ENCODE peak calls at places on chromosomes 3 and 15, in seven cellular contexts. I is lung microvascular endothelial cell; C is kidney tubule cell; P is HepG2; G is activated naive CD8-positive, alpha-beta T cell treated with anti-CD3 and anti-CD28 coated beads, Interleukin-2, amount 50 U/mL, for 24 hours; M is BE2C; S is AML-193. Q is an unnamed sample.

GRCh38 chr3:134568790-134569189 is 82.0 kb downstream of the KY start:
- DNase-seq in I (no peak), C (no peak), P (no peak), G (no peak), M (no peak), S (no peak), Q (no peak)

GRCh38 chr15:101087172-101087769 is 164.6 kb downstream of the CHSY1 start:
- DNase-seq in I (no peak), C (no peak), P (no peak), G (no peak), M (no peak), S (no peak), Q (no peak)

GRCh38 chr3:9976736-9977709 is 9.6 kb downstream of the EMC3 start:
- DNase-seq in I (peak), C (peak), P (peak), G (peak), M (no peak), S (peak), Q (peak)

GRCh38 chr3:164194842-164195241 is 883.5 kb downstream of the SI start:
- DNase-seq in I (no peak), C (no peak), P (peak), G (no peak), M (no peak), S (peak), Q (no peak)

GRCh38 chr15:36501063-36501678 is 78.3 kb upstream of the CDIN1 start:
- DNase-seq in I (peak), C (peak), P (peak), G (no peak), M (peak), S (peak), Q (peak)

GRCh38 chr3:152436707-152437615 is 168.2 kb downstream of the MBNL1 start:
- DNase-seq in I (peak), C (no peak), P (no peak), G (no peak), M (no peak), S (no peak), Q (peak)

GRCh38 chr3:118705827-118706226 is 328.8 kb downstream of the IGSF11 start:
- DNase-seq in I (no peak), C (no peak), P (no peak), G (no peak), M (no peak), S (no peak), Q (no peak)

GRCh38 chr15:52284164-52284563 is 11.4 kb downstream of the MYO5C start:
- DNase-seq in I (peak), C (peak), P (no peak), G (no peak), M (no peak), S (no peak), Q (no peak)

GRCh38 chr15:41992151-41992802 is 19.9 kb upstream of the EHD4 start:
- DNase-seq in I (no peak), C (no peak), P (no peak), G (no peak), M (no peak), S (no peak), Q (no peak)

GRCh38 chr15:69469467-69470191 is 17.0 kb downstream of the RPLP1 start:
- DNase-seq in I (no peak), C (peak), P (no peak), G (no peak), M (no peak), S (no peak), Q (no peak)

GRCh38 chr15:90200534-90201139 is 493 bp upstream of the SEMA4B start:
- DNase-seq in I (no peak), C (no peak), P (no peak), G (peak), M (no peak), S (no peak), Q (no peak)

GRCh38 chr3:127534564-127534963 is 56.0 kb downstream of the TPRA1 start:
- DNase-seq in I (no peak), C (no peak), P (no peak), G (no peak), M (no peak), S (no peak), Q (no peak)

GRCh38 chr3:24704496-24704895 is 209.8 kb upstream of the THRB start:
- DNase-seq in I (no peak), C (peak), P (no peak), G (no peak), M (no peak), S (no peak), Q (no peak)

GRCh38 chr3:57006048-57006709 is 54.3 kb upstream of the SPATA12 start:
- DNase-seq in I (no peak), C (no peak), P (no peak), G (no peak), M (no peak), S (no peak), Q (no peak)

GRCh38 chr3:12328132-12328915 is 39.5 kb downstream of the PPARG start:
- DNase-seq in I (no peak), C (no peak), P (no peak), G (no peak), M (no peak), S (no peak), Q (no peak)

GRCh38 chr3:123333401-123333800 is 115.5 kb downstream of the ADCY5 start:
- DNase-seq in I (no peak), C (no peak), P (no peak), G (no peak), M (no peak), S (no peak), Q (no peak)

GRCh38 chr3:171225698-171226097 is 199.2 kb upstream of the SLC2A2 start:
- DNase-seq in I (peak), C (peak), P (no peak), G (no peak), M (no peak), S (no peak), Q (no peak)

GRCh38 chr3:138774529-138775253 is 60.0 kb downstream of the PIK3CB start:
- DNase-seq in I (peak), C (peak), P (peak), G (no peak), M (peak), S (peak), Q (peak)

Q was measured in dermis microvascular lymphatic vessel endothelial cell.